ENCODE peak calls at places on chromosomes 3 and 15, in seven cellular contexts. S is NB4, O is left colon, M is retinal pigment epithelial cell, X is AG08395, E is MCF 10A, Q is foreskin fibroblast. B is an unnamed sample.

GRCh38 chr15:74954515-74954914 is 2.1 kb downstream of the RPP25 start:
- DNase-seq in S (no peak), O (no peak), M (no peak), X (no peak), E (no peak), Q (peak), B (no peak)

GRCh38 chr15:88246666-88247446 is 9.7 kb downstream of the NTRK3 start:
- DNase-seq in S (peak), O (peak), M (no peak), X (peak), E (peak), Q (peak), B (no peak)

GRCh38 chr15:48190932-48191573 is 412 bp upstream of the CTXN2 start:
- DNase-seq in S (peak), O (peak), M (peak), X (peak), E (peak), Q (peak), B (no peak)

GRCh38 chr3:98730338-98730737 is 32.8 kb upstream of the ST3GAL6 start:
- DNase-seq in S (peak), O (no peak), M (no peak), X (no peak), E (peak), Q (no peak), B (no peak)

GRCh38 chr3:50169858-50170257 is 14.7 kb downstream of the SEMA3F start:
- DNase-seq in S (no peak), O (no peak), M (no peak), X (no peak), E (no peak), Q (no peak), B (no peak)

GRCh38 chr3:46750555-46751038 is 32.9 kb upstream of the PRSS50 start:
- DNase-seq in S (no peak), O (no peak), M (no peak), X (no peak), E (no peak), Q (no peak), B (no peak)

GRCh38 chr3:108518895-108519294 is 8.5 kb upstream of the MYH15 start:
- DNase-seq in S (no peak), O (no peak), M (no peak), X (no peak), E (peak), Q (peak), B (no peak)

GRCh38 chr3:49471856-49472495 is 1.9 kb downstream of the DAG1 start:
- DNase-seq in S (no peak), O (no peak), M (no peak), X (no peak), E (no peak), Q (no peak), B (no peak)

GRCh38 chr3:32366638-32367368 is 24.9 kb upstream of the CMTM7 start:
- DNase-seq in S (no peak), O (no peak), M (no peak), X (no peak), E (peak), Q (no peak), B (no peak)

GRCh38 chr3:61925721-61926120 is 364.4 kb downstream of the PTPRG start:
- DNase-seq in S (no peak), O (no peak), M (peak), X (no peak), E (no peak), Q (no peak), B (no peak)

GRCh38 chr3:129967761-129968160 is 6.8 kb upstream of the TRH start:
- DNase-seq in S (no peak), O (no peak), M (no peak), X (no peak), E (no peak), Q (no peak), B (no peak)

GRCh38 chr3:54146383-54147239 is 24.3 kb downstream of the CACNA2D3 start:
- DNase-seq in S (peak), O (peak), M (no peak), X (peak), E (peak), Q (no peak), B (no peak)

GRCh38 chr3:138479355-138479964 is 45.0 kb downstream of the ESYT3 start:
- DNase-seq in S (peak), O (no peak), M (no peak), X (peak), E (peak), Q (peak), B (no peak)

GRCh38 chr3:181739628-181740027 is 27.9 kb downstream of the SOX2 start:
- DNase-seq in S (no peak), O (no peak), M (no peak), X (no peak), E (no peak), Q (no peak), B (no peak)

GRCh38 chr15:90871097-90871715 is 2.8 kb downstream of the FURIN start:
- DNase-seq in S (peak), O (peak), M (no peak), X (peak), E (peak), Q (no peak), B (no peak)

GRCh38 chr3:43892535-43892934 is 201.8 kb downstream of the ABHD5 start:
- DNase-seq in S (peak), O (no peak), M (no peak), X (no peak), E (no peak), Q (no peak), B (no peak)

GRCh38 chr3:42601898-42602581 is 1.6 kb downstream of the NKTR start:
- DNase-seq in S (peak), O (no peak), M (no peak), X (no peak), E (peak), Q (no peak), B (no peak)